ENCODE peak calls at places on chromosomes 4 and X, in five cellular contexts. One of them, this sample, is unnamed.

GRCh38 chrX:47191331-47191730 is 2.3 kb upstream of the UBA1 start:
- DNase-seq in glutamatergic neuron: no peak
- DNase-seq in uterus: no peak
- DNase-seq in left ventricle myocardium inferior: no peak
- DNase-seq in AG10803: no peak
- DNase-seq in this sample: no peak

GRCh38 chr4:15506464-15506863 is 36.8 kb downstream of the CC2D2A start:
- DNase-seq in AG10803: peak; percentile 23
- DNase-seq in uterus: no peak
- DNase-seq in glutamatergic neuron: no peak
- DNase-seq in left ventricle myocardium inferior: no peak
- DNase-seq in this sample: no peak

GRCh38 chr4:41791557-41791956 is 43.0 kb upstream of the PHOX2B start:
- DNase-seq in left ventricle myocardium inferior: no peak
- DNase-seq in AG10803: no peak
- DNase-seq in glutamatergic neuron: no peak
- DNase-seq in uterus: no peak
- DNase-seq in this sample: no peak

GRCh38 chr4:127778102-127778501 is 4.0 kb upstream of the HSPA4L start:
- DNase-seq in left ventricle myocardium inferior: no peak
- DNase-seq in AG10803: no peak
- DNase-seq in uterus: no peak
- DNase-seq in glutamatergic neuron: no peak
- DNase-seq in this sample: no peak

GRCh38 chr4:125827338-125828074 is 512.8 kb downstream of the FAT4 start:
- DNase-seq in glutamatergic neuron: no peak
- DNase-seq in uterus: no peak
- DNase-seq in left ventricle myocardium inferior: no peak
- DNase-seq in AG10803: no peak
- DNase-seq in this sample: no peak

GRCh38 chrX:23844502-23845138 is 61.6 kb downstream of the SAT1 start:
- DNase-seq in uterus: no peak
- DNase-seq in AG10803: peak; percentile 4
- DNase-seq in left ventricle myocardium inferior: no peak
- DNase-seq in glutamatergic neuron: no peak
- DNase-seq in this sample: no peak

GRCh38 chr4:172088556-172088955 is 275.4 kb downstream of the GALNTL6 start:
- DNase-seq in uterus: no peak
- DNase-seq in AG10803: no peak
- DNase-seq in left ventricle myocardium inferior: no peak
- DNase-seq in glutamatergic neuron: no peak
- DNase-seq in this sample: no peak

GRCh38 chr4:105352826-105353225 is 121.0 kb downstream of the PPA2 start:
- DNase-seq in glutamatergic neuron: no peak
- DNase-seq in left ventricle myocardium inferior: no peak
- DNase-seq in AG10803: no peak
- DNase-seq in uterus: no peak
- DNase-seq in this sample: no peak

GRCh38 chr4:8270912-8271815 is 1.6 kb downstream of the HTRA3 start:
- DNase-seq in left ventricle myocardium inferior: no peak
- DNase-seq in glutamatergic neuron: no peak
- DNase-seq in AG10803: no peak
- DNase-seq in uterus: no peak
- DNase-seq in this sample: peak; percentile 12

GRCh38 chrX:69195197-69195596 is 29.9 kb upstream of the PJA1 start:
- DNase-seq in glutamatergic neuron: no peak
- DNase-seq in uterus: no peak
- DNase-seq in left ventricle myocardium inferior: no peak
- DNase-seq in AG10803: no peak
- DNase-seq in this sample: no peak

GRCh38 chr4:24537025-24537424 is 47.3 kb downstream of the DHX15 start:
- DNase-seq in glutamatergic neuron: no peak
- DNase-seq in left ventricle myocardium inferior: no peak
- DNase-seq in uterus: no peak
- DNase-seq in AG10803: no peak
- DNase-seq in this sample: no peak

GRCh38 chrX:86946569-86946968 is 571.0 kb upstream of the KLHL4 start:
- DNase-seq in uterus: no peak
- DNase-seq in left ventricle myocardium inferior: no peak
- DNase-seq in AG10803: no peak
- DNase-seq in glutamatergic neuron: no peak
- DNase-seq in this sample: no peak

DNA sequence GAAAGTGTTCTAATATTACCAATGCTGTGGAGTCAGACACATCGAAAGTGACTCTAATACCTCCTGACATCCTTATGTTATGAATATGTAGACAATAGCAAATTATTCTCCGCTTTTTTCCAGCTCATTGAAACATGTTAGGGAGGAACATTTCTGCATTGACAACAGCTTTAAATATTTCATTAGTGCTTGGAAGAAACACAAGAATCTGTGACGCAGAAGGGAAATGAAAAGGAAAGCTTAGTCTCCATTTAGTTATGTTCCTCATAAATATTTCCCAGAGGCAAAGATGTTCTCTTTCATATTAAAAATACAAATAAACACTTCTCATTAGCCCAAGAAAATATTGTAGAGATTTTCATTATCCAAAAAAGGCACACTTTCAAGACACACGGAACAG is 55.7 kb upstream of the CD99 start:
- DNase-seq in left ventricle myocardium inferior: no peak
- DNase-seq in glutamatergic neuron: no peak
- DNase-seq in AG10803: peak; percentile 70
- DNase-seq in uterus: no peak
- DNase-seq in this sample: no peak
- TF ChIP-seq CTCF in left ventricle myocardium inferior: no peak
- TF ChIP-seq CTCF in glutamatergic neuron: no peak
- TF ChIP-seq CTCF in AG10803: no peak
- TF ChIP-seq CTCF in uterus: no peak
- TF ChIP-seq CTCF in this sample: no peak

GRCh38 chr4:98444371-98444770 is 183.2 kb downstream of the RAP1GDS1 start:
- DNase-seq in left ventricle myocardium inferior: no peak
- DNase-seq in glutamatergic neuron: no peak
- DNase-seq in uterus: no peak
- DNase-seq in AG10803: no peak
- DNase-seq in this sample: no peak

GRCh38 chr4:98452091-98452490 is 190.9 kb downstream of the RAP1GDS1 start:
- DNase-seq in AG10803: no peak
- DNase-seq in uterus: no peak
- DNase-seq in left ventricle myocardium inferior: no peak
- DNase-seq in glutamatergic neuron: no peak
- DNase-seq in this sample: no peak

GRCh38 chr4:98448923-98449322 is 187.7 kb downstream of the RAP1GDS1 start:
- DNase-seq in glutamatergic neuron: no peak
- DNase-seq in uterus: no peak
- DNase-seq in AG10803: no peak
- DNase-seq in left ventricle myocardium inferior: no peak
- DNase-seq in this sample: no peak

GRCh38 chr4:98446499-98447375 is 185.6 kb downstream of the RAP1GDS1 start:
- DNase-seq in glutamatergic neuron: no peak
- DNase-seq in uterus: no peak
- DNase-seq in left ventricle myocardium inferior: no peak
- DNase-seq in AG10803: peak; percentile 57
- DNase-seq in this sample: no peak

GRCh38 chr4:98447648-98448047 is 186.5 kb downstream of the RAP1GDS1 start:
- DNase-seq in glutamatergic neuron: no peak
- DNase-seq in uterus: no peak
- DNase-seq in left ventricle myocardium inferior: no peak
- DNase-seq in AG10803: no peak
- DNase-seq in this sample: no peak
- TF ChIP-seq CTCF in glutamatergic neuron: no peak
- TF ChIP-seq CTCF in uterus: no peak
- TF ChIP-seq CTCF in left ventricle myocardium inferior: no peak
- TF ChIP-seq CTCF in AG10803: no peak
- TF ChIP-seq CTCF in this sample: no peak

DNA sequence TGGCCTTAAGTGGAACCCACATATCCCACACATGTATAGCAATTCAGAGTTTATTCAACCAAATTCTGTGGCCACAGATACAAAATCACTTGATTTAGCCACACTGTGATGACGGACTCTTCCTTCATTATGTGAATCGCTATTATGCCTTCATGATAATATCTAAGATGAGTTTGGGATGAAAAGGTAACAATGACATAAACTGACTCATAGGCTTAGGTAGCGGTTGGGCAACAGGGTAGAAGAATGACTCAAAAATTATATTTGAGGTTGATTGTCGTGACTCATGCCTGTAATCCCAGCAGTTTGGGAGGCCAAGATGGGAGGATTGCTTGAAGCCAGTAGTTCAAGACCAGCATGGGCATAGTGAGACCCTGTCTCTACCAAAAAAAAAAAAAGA is 70.5 kb upstream of the USP9X start:
- DNase-seq in glutamatergic neuron: no peak
- DNase-seq in uterus: no peak
- DNase-seq in left ventricle myocardium inferior: no peak
- DNase-seq in AG10803: peak; percentile 16
- DNase-seq in this sample: no peak
- TF ChIP-seq CTCF in glutamatergic neuron: no peak
- TF ChIP-seq CTCF in uterus: no peak
- TF ChIP-seq CTCF in left ventricle myocardium inferior: no peak
- TF ChIP-seq CTCF in AG10803: no peak
- TF ChIP-seq CTCF in this sample: no peak

GRCh38 chr4:180768610-180769009 is 1474.6 kb upstream of the TENM3 start:
- DNase-seq in glutamatergic neuron: no peak
- DNase-seq in left ventricle myocardium inferior: no peak
- DNase-seq in AG10803: no peak
- DNase-seq in uterus: no peak
- DNase-seq in this sample: no peak
- TF ChIP-seq CTCF in glutamatergic neuron: no peak
- TF ChIP-seq CTCF in left ventricle myocardium inferior: no peak
- TF ChIP-seq CTCF in AG10803: no peak
- TF ChIP-seq CTCF in uterus: no peak
- TF ChIP-seq CTCF in this sample: no peak

GRCh38 chr4:167359711-167360110 is 125.4 kb upstream of the SPOCK3 start:
- DNase-seq in left ventricle myocardium inferior: no peak
- DNase-seq in uterus: no peak
- DNase-seq in AG10803: no peak
- DNase-seq in glutamatergic neuron: no peak
- DNase-seq in this sample: no peak
- TF ChIP-seq CTCF in left ventricle myocardium inferior: no peak
- TF ChIP-seq CTCF in uterus: no peak
- TF ChIP-seq CTCF in AG10803: no peak
- TF ChIP-seq CTCF in glutamatergic neuron: no peak
- TF ChIP-seq CTCF in this sample: no peak

GRCh38 chr4:114417214-114417613 is 181.4 kb upstream of the UGT8 start:
- DNase-seq in AG10803: no peak
- DNase-seq in uterus: no peak
- DNase-seq in glutamatergic neuron: no peak
- DNase-seq in left ventricle myocardium inferior: no peak
- DNase-seq in this sample: no peak
- TF ChIP-seq CTCF in AG10803: no peak
- TF ChIP-seq CTCF in uterus: no peak
- TF ChIP-seq CTCF in glutamatergic neuron: no peak
- TF ChIP-seq CTCF in left ventricle myocardium inferior: no peak
- TF ChIP-seq CTCF in this sample: no peak

GRCh38 chrX:133249659-133250058 is 31.5 kb upstream of the TFDP3 start:
- DNase-seq in AG10803: peak; percentile 1
- DNase-seq in left ventricle myocardium inferior: no peak
- DNase-seq in uterus: no peak
- DNase-seq in glutamatergic neuron: no peak
- DNase-seq in this sample: no peak
- TF ChIP-seq CTCF in AG10803: no peak
- TF ChIP-seq CTCF in left ventricle myocardium inferior: peak; percentile 18
- TF ChIP-seq CTCF in uterus: no peak
- TF ChIP-seq CTCF in glutamatergic neuron: no peak
- TF ChIP-seq CTCF in this sample: no peak

DNA sequence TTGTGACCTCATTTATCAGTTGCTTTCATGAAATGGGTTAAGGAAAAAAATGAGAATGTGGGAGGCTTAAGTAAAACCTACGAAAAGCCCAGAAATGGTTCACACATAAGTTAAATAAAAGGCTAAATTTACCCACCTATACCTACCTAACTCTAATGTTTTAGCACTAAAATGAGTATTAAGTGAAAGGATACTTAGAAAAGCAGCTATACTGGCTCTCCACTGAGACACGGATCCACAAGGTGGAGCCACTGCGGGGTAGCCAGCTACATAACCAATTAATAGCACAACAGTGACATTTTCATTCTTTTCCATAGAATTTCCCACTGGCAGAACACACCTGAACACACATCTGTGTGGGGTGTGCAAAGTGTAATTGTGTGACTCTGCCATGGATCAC is 101.9 kb downstream of the MAML3 start:
- DNase-seq in left ventricle myocardium inferior: peak; percentile 47
- DNase-seq in glutamatergic neuron: peak; percentile 40
- DNase-seq in AG10803: peak; percentile 53
- DNase-seq in uterus: peak; percentile 40
- DNase-seq in this sample: peak; percentile 46
- TF ChIP-seq CTCF in left ventricle myocardium inferior: peak; percentile 80
- TF ChIP-seq CTCF in glutamatergic neuron: peak; percentile 27
- TF ChIP-seq CTCF in AG10803: peak; percentile 75
- TF ChIP-seq CTCF in uterus: peak; percentile 43
- TF ChIP-seq CTCF in this sample: peak; percentile 59

This sample was measured in heart right ventricle.